ENCODE peak calls at places on chromosomes 13 and 19, in nine cellular contexts. One of them, this sample, is unnamed.

GRCh38 chr19:36115453-36116343 is at the start of gene TBCB:
- DNase-seq in heart left ventricle: peak; percentile 92
- DNase-seq in mesenchymal stem cell: peak; percentile 57
- DNase-seq in neural progenitor cell: peak; percentile 86
- DNase-seq in PC-3: no peak
- DNase-seq in CD4-positive, alpha-beta T cell: peak; percentile 89
- DNase-seq in fibroblast of lung: no peak
- DNase-seq in CD8-positive, alpha-beta memory T cell: peak; percentile 88
- DNase-seq in mesendoderm: peak; percentile 61
- DNase-seq in this sample: peak; percentile 83

GRCh38 chr19:30447276-30447870 is 75.2 kb downstream of the ZNF536 start:
- DNase-seq in CD4-positive, alpha-beta T cell: no peak
- DNase-seq in fibroblast of lung: peak; percentile 15
- DNase-seq in heart left ventricle: no peak
- DNase-seq in CD8-positive, alpha-beta memory T cell: no peak
- DNase-seq in PC-3: no peak
- DNase-seq in neural progenitor cell: no peak
- DNase-seq in mesendoderm: peak; percentile 17
- DNase-seq in mesenchymal stem cell: no peak
- DNase-seq in this sample: no peak

GRCh38 chr19:34880034-34880433 is 46.7 kb upstream of the ZNF30 start:
- DNase-seq in CD4-positive, alpha-beta T cell: no peak
- DNase-seq in neural progenitor cell: no peak
- DNase-seq in fibroblast of lung: no peak
- DNase-seq in PC-3: no peak
- DNase-seq in mesenchymal stem cell: no peak
- DNase-seq in heart left ventricle: no peak
- DNase-seq in CD8-positive, alpha-beta memory T cell: no peak
- DNase-seq in mesendoderm: no peak
- DNase-seq in this sample: no peak

GRCh38 chr13:113448545-113448884 is 4.8 kb downstream of the ADPRHL1 start:
- DNase-seq in CD4-positive, alpha-beta T cell: no peak
- DNase-seq in mesendoderm: peak; percentile 40
- DNase-seq in heart left ventricle: no peak
- DNase-seq in neural progenitor cell: no peak
- DNase-seq in fibroblast of lung: no peak
- DNase-seq in CD8-positive, alpha-beta memory T cell: no peak
- DNase-seq in mesenchymal stem cell: no peak
- DNase-seq in PC-3: peak; percentile 23
- DNase-seq in this sample: peak; percentile 73

GRCh38 chr19:16588089-16588823 is 16.0 kb upstream of the SLC35E1 start:
- DNase-seq in heart left ventricle: no peak
- DNase-seq in CD4-positive, alpha-beta T cell: peak; percentile 45
- DNase-seq in mesendoderm: no peak
- DNase-seq in neural progenitor cell: no peak
- DNase-seq in CD8-positive, alpha-beta memory T cell: peak; percentile 45
- DNase-seq in fibroblast of lung: peak; percentile 50
- DNase-seq in mesenchymal stem cell: no peak
- DNase-seq in PC-3: no peak
- DNase-seq in this sample: no peak

GRCh38 chr19:36150586-36150985 is 1.7 kb downstream of the COX7A1 start:
- DNase-seq in PC-3: no peak
- DNase-seq in fibroblast of lung: no peak
- DNase-seq in mesendoderm: no peak
- DNase-seq in neural progenitor cell: no peak
- DNase-seq in mesenchymal stem cell: no peak
- DNase-seq in CD8-positive, alpha-beta memory T cell: no peak
- DNase-seq in heart left ventricle: peak; percentile 49
- DNase-seq in CD4-positive, alpha-beta T cell: no peak
- DNase-seq in this sample: no peak

GRCh38 chr13:44320611-44321010 is 53.0 kb upstream of the SERP2 start:
- DNase-seq in heart left ventricle: no peak
- DNase-seq in fibroblast of lung: no peak
- DNase-seq in neural progenitor cell: no peak
- DNase-seq in mesenchymal stem cell: no peak
- DNase-seq in CD4-positive, alpha-beta T cell: no peak
- DNase-seq in mesendoderm: no peak
- DNase-seq in CD8-positive, alpha-beta memory T cell: no peak
- DNase-seq in PC-3: no peak
- DNase-seq in this sample: no peak

GRCh38 chr19:58150328-58150921 is at the start of gene ZNF329:
- DNase-seq in neural progenitor cell: peak; percentile 94
- DNase-seq in heart left ventricle: peak; percentile 95
- DNase-seq in CD8-positive, alpha-beta memory T cell: peak; percentile 89
- DNase-seq in fibroblast of lung: peak; percentile 80
- DNase-seq in CD4-positive, alpha-beta T cell: peak; percentile 90
- DNase-seq in mesendoderm: peak; percentile 82
- DNase-seq in PC-3: peak; percentile 93
- DNase-seq in mesenchymal stem cell: peak; percentile 82
- DNase-seq in this sample: peak; percentile 89

GRCh38 chr19:9078651-9079050 is 8.2 kb upstream of the OR1M1 start:
- DNase-seq in CD4-positive, alpha-beta T cell: no peak
- DNase-seq in PC-3: no peak
- DNase-seq in mesendoderm: no peak
- DNase-seq in heart left ventricle: no peak
- DNase-seq in fibroblast of lung: no peak
- DNase-seq in mesenchymal stem cell: no peak
- DNase-seq in CD8-positive, alpha-beta memory T cell: no peak
- DNase-seq in neural progenitor cell: no peak
- DNase-seq in this sample: no peak

GRCh38 chr19:55082023-55082851 is 6.6 kb downstream of the EPS8L1 start:
- DNase-seq in CD4-positive, alpha-beta T cell: peak; percentile 25
- DNase-seq in CD8-positive, alpha-beta memory T cell: peak; percentile 46
- DNase-seq in heart left ventricle: peak; percentile 72
- DNase-seq in neural progenitor cell: peak; percentile 72
- DNase-seq in fibroblast of lung: peak; percentile 34
- DNase-seq in mesenchymal stem cell: peak; percentile 58
- DNase-seq in mesendoderm: peak; percentile 74
- DNase-seq in PC-3: peak; percentile 37
- DNase-seq in this sample: peak; percentile 47

GRCh38 chr19:29858000-29858596 is 46.3 kb downstream of the CCNE1 start:
- DNase-seq in heart left ventricle: no peak
- DNase-seq in mesenchymal stem cell: no peak
- DNase-seq in CD4-positive, alpha-beta T cell: peak; percentile 32
- DNase-seq in PC-3: peak; percentile 37
- DNase-seq in fibroblast of lung: no peak
- DNase-seq in neural progenitor cell: peak; percentile 74
- DNase-seq in CD8-positive, alpha-beta memory T cell: peak; percentile 14
- DNase-seq in mesendoderm: peak; percentile 69
- DNase-seq in this sample: no peak

GRCh38 chr13:52851153-52851962 is 2.9 kb upstream of the PCDH8 start:
- DNase-seq in fibroblast of lung: peak; percentile 7
- DNase-seq in CD8-positive, alpha-beta memory T cell: no peak
- DNase-seq in mesenchymal stem cell: peak; percentile 20
- DNase-seq in mesendoderm: peak; percentile 81
- DNase-seq in CD4-positive, alpha-beta T cell: no peak
- DNase-seq in PC-3: no peak
- DNase-seq in heart left ventricle: peak; percentile 55
- DNase-seq in neural progenitor cell: peak; percentile 97
- DNase-seq in this sample: peak; percentile 29

GRCh38 chr13:44365899-44366298 is 7.7 kb upstream of the SERP2 start:
- DNase-seq in neural progenitor cell: no peak
- DNase-seq in fibroblast of lung: no peak
- DNase-seq in mesenchymal stem cell: no peak
- DNase-seq in PC-3: no peak
- DNase-seq in CD8-positive, alpha-beta memory T cell: no peak
- DNase-seq in heart left ventricle: no peak
- DNase-seq in CD4-positive, alpha-beta T cell: no peak
- DNase-seq in mesendoderm: no peak
- DNase-seq in this sample: no peak

GRCh38 chr13:51539887-51540286 is 44.4 kb upstream of the WDFY2 start:
- DNase-seq in mesendoderm: no peak
- DNase-seq in CD8-positive, alpha-beta memory T cell: no peak
- DNase-seq in fibroblast of lung: no peak
- DNase-seq in heart left ventricle: no peak
- DNase-seq in mesenchymal stem cell: peak; percentile 45
- DNase-seq in neural progenitor cell: no peak
- DNase-seq in CD4-positive, alpha-beta T cell: no peak
- DNase-seq in PC-3: no peak
- DNase-seq in this sample: no peak

GRCh38 chr19:42553292-42554045 is 25.2 kb upstream of the CEACAM1 start:
- DNase-seq in mesendoderm: no peak
- DNase-seq in PC-3: peak; percentile 38
- DNase-seq in heart left ventricle: peak; percentile 73
- DNase-seq in mesenchymal stem cell: peak; percentile 54
- DNase-seq in fibroblast of lung: peak; percentile 79
- DNase-seq in neural progenitor cell: no peak
- DNase-seq in CD4-positive, alpha-beta T cell: no peak
- DNase-seq in CD8-positive, alpha-beta memory T cell: no peak
- DNase-seq in this sample: peak; percentile 26

GRCh38 chr13:76349700-76350099 is 536.5 kb downstream of the KCTD12 start:
- DNase-seq in neural progenitor cell: no peak
- DNase-seq in CD8-positive, alpha-beta memory T cell: no peak
- DNase-seq in heart left ventricle: no peak
- DNase-seq in CD4-positive, alpha-beta T cell: no peak
- DNase-seq in PC-3: no peak
- DNase-seq in fibroblast of lung: no peak
- DNase-seq in mesendoderm: no peak
- DNase-seq in mesenchymal stem cell: no peak
- DNase-seq in this sample: no peak

GRCh38 chr13:24868874-24869273 is 104.9 kb downstream of the RNF17 start:
- DNase-seq in heart left ventricle: no peak
- DNase-seq in mesendoderm: no peak
- DNase-seq in neural progenitor cell: no peak
- DNase-seq in CD4-positive, alpha-beta T cell: no peak
- DNase-seq in mesenchymal stem cell: no peak
- DNase-seq in PC-3: no peak
- DNase-seq in CD8-positive, alpha-beta memory T cell: no peak
- DNase-seq in fibroblast of lung: no peak
- DNase-seq in this sample: no peak
- H3K27ac ChIP-seq in heart left ventricle: no peak overlapping the region
- H3K27ac ChIP-seq in mesendoderm: no peak overlapping the region
- H3K27ac ChIP-seq in neural progenitor cell: no peak overlapping the region
- H3K27ac ChIP-seq in CD4-positive, alpha-beta T cell: no peak overlapping the region
- H3K27ac ChIP-seq in mesenchymal stem cell: no peak overlapping the region
- H3K27ac ChIP-seq in PC-3: no peak overlapping the region
- H3K27ac ChIP-seq in CD8-positive, alpha-beta memory T cell: no peak overlapping the region
- H3K27ac ChIP-seq in fibroblast of lung: no peak overlapping the region
- H3K27ac ChIP-seq in this sample: no peak overlapping the region

DNA sequence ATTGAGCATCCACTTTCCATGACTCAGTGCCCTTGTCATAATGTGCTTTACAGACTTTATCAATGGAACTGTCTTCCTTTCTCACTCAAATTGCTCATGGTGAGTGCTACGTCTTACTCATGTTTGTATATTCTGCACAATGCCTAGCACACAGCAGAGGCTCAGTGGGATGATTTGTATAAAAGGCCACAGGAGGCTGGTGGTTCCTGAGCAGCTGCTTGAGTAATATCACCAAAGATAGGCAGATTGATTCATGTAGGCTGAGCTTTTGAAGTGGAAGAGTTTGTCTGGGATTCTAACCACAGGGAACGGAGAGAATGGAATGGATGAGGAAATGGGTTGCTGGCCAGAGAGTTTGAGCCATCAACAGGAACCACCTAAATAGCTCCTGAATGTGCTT is 44.3 kb downstream of the SERTM1 start:
- DNase-seq in neural progenitor cell: no peak
- DNase-seq in mesendoderm: no peak
- DNase-seq in PC-3: peak; percentile 41
- DNase-seq in fibroblast of lung: peak; percentile 94
- DNase-seq in CD4-positive, alpha-beta T cell: no peak
- DNase-seq in mesenchymal stem cell: no peak
- DNase-seq in heart left ventricle: no peak
- DNase-seq in CD8-positive, alpha-beta memory T cell: no peak
- DNase-seq in this sample: no peak
- H3K27ac ChIP-seq in neural progenitor cell: no peak overlapping the region
- H3K27ac ChIP-seq in mesendoderm: no peak overlapping the region
- H3K27ac ChIP-seq in PC-3: no peak overlapping the region
- H3K27ac ChIP-seq in fibroblast of lung: no peak overlapping the region
- H3K27ac ChIP-seq in CD4-positive, alpha-beta T cell: no peak overlapping the region
- H3K27ac ChIP-seq in mesenchymal stem cell: no peak overlapping the region
- H3K27ac ChIP-seq in heart left ventricle: no peak overlapping the region
- H3K27ac ChIP-seq in CD8-positive, alpha-beta memory T cell: no peak overlapping the region
- H3K27ac ChIP-seq in this sample: no peak overlapping the region

DNA sequence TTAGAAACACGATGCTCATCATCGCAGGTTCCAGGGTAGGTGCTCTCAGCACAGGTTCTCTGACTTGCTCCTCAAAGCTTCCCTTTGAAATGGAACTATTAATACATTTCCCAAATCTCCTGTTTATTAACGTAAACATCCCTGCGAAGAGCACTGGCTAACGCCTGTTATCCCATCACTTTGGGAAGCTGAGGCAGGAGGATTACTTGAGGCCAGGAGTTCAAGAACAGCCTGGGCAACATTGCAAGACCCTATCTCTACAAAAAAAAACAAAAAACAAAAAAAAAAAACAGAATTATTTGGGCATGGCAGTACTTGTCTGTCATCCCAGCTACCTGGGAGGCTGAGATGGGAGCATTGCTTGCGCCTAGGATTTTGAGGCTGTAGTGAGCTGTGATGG is 18.7 kb downstream of the CEACAM16 start:
- DNase-seq in PC-3: no peak
- DNase-seq in heart left ventricle: no peak
- DNase-seq in CD4-positive, alpha-beta T cell: no peak
- DNase-seq in neural progenitor cell: no peak
- DNase-seq in mesendoderm: no peak
- DNase-seq in fibroblast of lung: no peak
- DNase-seq in CD8-positive, alpha-beta memory T cell: no peak
- DNase-seq in mesenchymal stem cell: no peak
- DNase-seq in this sample: no peak
- H3K27ac ChIP-seq in PC-3: no peak overlapping the region
- H3K27ac ChIP-seq in heart left ventricle: peak overlapping the region; percentile 91
- H3K27ac ChIP-seq in CD4-positive, alpha-beta T cell: no peak overlapping the region
- H3K27ac ChIP-seq in neural progenitor cell: no peak overlapping the region
- H3K27ac ChIP-seq in mesendoderm: no peak overlapping the region
- H3K27ac ChIP-seq in fibroblast of lung: no peak overlapping the region
- H3K27ac ChIP-seq in CD8-positive, alpha-beta memory T cell: no peak overlapping the region
- H3K27ac ChIP-seq in mesenchymal stem cell: no peak overlapping the region
- H3K27ac ChIP-seq in this sample: peak overlapping the region; percentile 85

GRCh38 chr13:49216334-49216733 is 3.8 kb upstream of the MLNR start:
- DNase-seq in heart left ventricle: no peak
- DNase-seq in CD4-positive, alpha-beta T cell: no peak
- DNase-seq in neural progenitor cell: no peak
- DNase-seq in CD8-positive, alpha-beta memory T cell: no peak
- DNase-seq in fibroblast of lung: no peak
- DNase-seq in PC-3: no peak
- DNase-seq in mesenchymal stem cell: no peak
- DNase-seq in mesendoderm: no peak
- DNase-seq in this sample: no peak

GRCh38 chr13:49213539-49213938 is 6.6 kb upstream of the MLNR start:
- DNase-seq in CD8-positive, alpha-beta memory T cell: no peak
- DNase-seq in mesendoderm: no peak
- DNase-seq in fibroblast of lung: no peak
- DNase-seq in PC-3: no peak
- DNase-seq in CD4-positive, alpha-beta T cell: no peak
- DNase-seq in neural progenitor cell: no peak
- DNase-seq in heart left ventricle: no peak
- DNase-seq in mesenchymal stem cell: no peak
- DNase-seq in this sample: no peak

GRCh38 chr13:49210669-49211068 is 9.5 kb upstream of the MLNR start:
- DNase-seq in mesenchymal stem cell: no peak
- DNase-seq in PC-3: no peak
- DNase-seq in CD4-positive, alpha-beta T cell: no peak
- DNase-seq in fibroblast of lung: no peak
- DNase-seq in neural progenitor cell: no peak
- DNase-seq in heart left ventricle: no peak
- DNase-seq in CD8-positive, alpha-beta memory T cell: no peak
- DNase-seq in mesendoderm: no peak
- DNase-seq in this sample: no peak

GRCh38 chr13:49214917-49215376 is 5.2 kb upstream of the MLNR start:
- DNase-seq in fibroblast of lung: peak; percentile 6
- DNase-seq in mesendoderm: peak; percentile 60
- DNase-seq in CD4-positive, alpha-beta T cell: peak; percentile 39
- DNase-seq in PC-3: peak; percentile 11
- DNase-seq in mesenchymal stem cell: no peak
- DNase-seq in neural progenitor cell: no peak
- DNase-seq in heart left ventricle: peak; percentile 66
- DNase-seq in CD8-positive, alpha-beta memory T cell: no peak
- DNase-seq in this sample: peak; percentile 25

GRCh38 chr13:49213997-49214916 is 5.9 kb upstream of the MLNR start:
- DNase-seq in neural progenitor cell: no peak
- DNase-seq in CD4-positive, alpha-beta T cell: no peak
- DNase-seq in CD8-positive, alpha-beta memory T cell: no peak
- DNase-seq in mesenchymal stem cell: no peak
- DNase-seq in PC-3: no peak
- DNase-seq in mesendoderm: no peak
- DNase-seq in heart left ventricle: no peak
- DNase-seq in fibroblast of lung: no peak
- DNase-seq in this sample: no peak
- H3K27ac ChIP-seq in neural progenitor cell: no peak overlapping the region
- H3K27ac ChIP-seq in CD4-positive, alpha-beta T cell: no peak overlapping the region
- H3K27ac ChIP-seq in CD8-positive, alpha-beta memory T cell: no peak overlapping the region
- H3K27ac ChIP-seq in mesenchymal stem cell: no peak overlapping the region
- H3K27ac ChIP-seq in PC-3: no peak overlapping the region
- H3K27ac ChIP-seq in mesendoderm: no peak overlapping the region
- H3K27ac ChIP-seq in heart left ventricle: no peak overlapping the region
- H3K27ac ChIP-seq in fibroblast of lung: no peak overlapping the region
- H3K27ac ChIP-seq in this sample: peak overlapping the region; percentile 41